ENCODE peak calls at places on chromosomes 13 and 19, in eight cellular contexts. L is H54; Y is NCI-H1105; E is stimulated activated CD4-positive, alpha-beta T cell treated with anti-CD3 and anti-CD28 coated beads, Interleukin-12 subunit alpha, Interleukin-12 subunit beta, amount 100 ng/mL, for 4 hours; P is heart left ventricle; U is upper lobe of right lung; H is activated CD4-positive, alpha-beta T cell treated with anti-CD3 and anti-CD28 coated beads, Interleukin-2, amount 50 U/mL, for 4 hours; X is bronchial epithelial cell. N is an unnamed sample.

GRCh38 chr19:43797118-43797517 is 5.1 kb downstream of the LYPD5 start:
- DNase-seq in H (no peak), X (no peak), E (no peak), Y (no peak), L (no peak), P (no peak), U (no peak), N (no peak)

GRCh38 chr13:71513414-71514063 is 353.5 kb downstream of the DACH1 start:
- DNase-seq in U (no peak), E (no peak), X (no peak), H (no peak), L (no peak), P (no peak), Y (peak), N (no peak)

GRCh38 chr19:2804156-2805004 is 15.3 kb upstream of the ZNF554 start:
- DNase-seq in Y (no peak), U (no peak), P (peak), E (no peak), X (no peak), L (no peak), H (no peak), N (peak)

GRCh38 chr19:56309511-56310185 is 5.0 kb downstream of the ZSCAN5A start:
- DNase-seq in X (no peak), E (peak), P (peak), L (peak), U (peak), H (peak), Y (peak), N (no peak)

GRCh38 chr19:58491393-58491792 is 15.2 kb downstream of the ZNF446 start:
- DNase-seq in H (no peak), Y (no peak), L (no peak), P (no peak), E (no peak), U (no peak), X (no peak), N (no peak)

GRCh38 chr19:56983804-56984203 is 136.0 kb upstream of the USP29 start:
- DNase-seq in H (no peak), E (no peak), Y (no peak), X (no peak), P (no peak), U (no peak), L (no peak), N (no peak)

GRCh38 chr19:23052349-23052748 is 49.4 kb upstream of the ZNF728 start:
- DNase-seq in Y (no peak), X (no peak), L (no peak), U (no peak), P (no peak), E (no peak), H (no peak), N (no peak)

GRCh38 chr19:19176950-19177349 is 6.9 kb upstream of the MEF2B start:
- DNase-seq in Y (no peak), L (no peak), P (no peak), H (no peak), U (no peak), X (no peak), E (no peak), N (no peak)

GRCh38 chr19:38587562-38587961 is 30.2 kb downstream of the MAP4K1 start:
- DNase-seq in E (no peak), H (no peak), U (no peak), Y (no peak), L (no peak), X (no peak), P (no peak), N (no peak)

GRCh38 chr19:33998739-33999345 is 173.5 kb upstream of the LSM14A start:
- DNase-seq in E (no peak), L (no peak), H (no peak), Y (no peak), X (peak), P (no peak), U (no peak), N (no peak)

GRCh38 chr13:74039667-74040066 is 94.5 kb downstream of the KLF12 start:
- DNase-seq in H (no peak), E (no peak), X (no peak), Y (no peak), U (no peak), L (no peak), P (no peak), N (no peak)

GRCh38 chr13:98598043-98598442 is 21.1 kb upstream of the STK24 start:
- DNase-seq in E (no peak), Y (no peak), X (no peak), U (no peak), L (no peak), H (no peak), P (no peak), N (no peak)

GRCh38 chr13:32515246-32515645 is 23.3 kb downstream of the N4BP2L2 start:
- DNase-seq in E (no peak), Y (no peak), U (no peak), X (no peak), L (no peak), H (no peak), P (no peak), N (no peak)

GRCh38 chr13:83088858-83089257 is 793.4 kb downstream of the SLITRK1 start:
- DNase-seq in X (no peak), P (no peak), L (no peak), Y (no peak), H (no peak), U (no peak), E (no peak), N (no peak)

GRCh38 chr13:67299072-67299635 is 69.0 kb upstream of the PCDH9 start:
- DNase-seq in U (no peak), E (no peak), Y (no peak), H (no peak), P (no peak), L (no peak), X (peak), N (no peak)

GRCh38 chr19:43651758-43652545 is 12.3 kb upstream of the CADM4 start:
- DNase-seq in E (peak), H (peak), Y (peak), U (no peak), L (no peak), P (peak), X (peak), N (no peak)

GRCh38 chr13:114063545-114064515 is 68.6 kb downstream of the RASA3 start:
- DNase-seq in L (peak), P (no peak), H (no peak), U (peak), Y (no peak), X (no peak), E (no peak), N (peak)

GRCh38 chr13:33228645-33229445 is 56.7 kb downstream of the STARD13 start:
- DNase-seq in L (no peak), H (no peak), P (no peak), E (no peak), Y (no peak), U (no peak), X (peak), N (no peak)

GRCh38 chr19:39293394-39293793 is 2.8 kb upstream of the IFNL1 start:
- DNase-seq in X (no peak), L (no peak), E (no peak), H (no peak), U (peak), P (no peak), Y (no peak), N (no peak)

GRCh38 chr13:52001120-52001731 is 10.0 kb downstream of the ATP7B start:
- DNase-seq in H (no peak), U (no peak), E (no peak), P (no peak), X (peak), Y (no peak), L (peak), N (no peak)

GRCh38 chr19:7850429-7850819 is 20.4 kb downstream of the EVI5L start:
- DNase-seq in X (no peak), L (no peak), H (no peak), P (no peak), E (no peak), Y (no peak), U (no peak), N (peak)

GRCh38 chr13:55410398-55411330 is 1730.1 kb upstream of the PRR20A start:
- DNase-seq in Y (no peak), U (no peak), X (no peak), H (no peak), P (no peak), E (no peak), L (no peak), N (no peak)

N was measured in kidney.